ENCODE peak calls at places on chromosomes 4 and X, in nine cellular contexts. Y is IMR-90; A is CD8-positive, alpha-beta memory T cell; P is kidney; S is hepatocyte; E is SK-N-SH; J is breast epithelium; K is tibial nerve; R is upper lobe of right lung. T is an unnamed sample. For H3K36me3, the result is how much of the 10 kb centered on the place peaks cover.

GRCh38 chrX:12372111-12372510 is 233.8 kb downstream of the FRMPD4 start:
- DNase-seq in Y (peak), A (no peak), P (no peak), S (no peak), E (no peak), J (no peak), K (no peak), R (no peak), T (peak)

GRCh38 chrX:39869846-39870601 is 227.7 kb downstream of the BCOR start:
- DNase-seq in Y (peak), A (peak), P (no peak), S (no peak), E (no peak), J (no peak), K (no peak), R (no peak), T (no peak)

GRCh38 chrX:716136-716535 is 85.5 kb downstream of the SHOX start:
- DNase-seq in Y (no peak), A (no peak), P (no peak), S (no peak), E (no peak), J (no peak), K (no peak), R (no peak), T (no peak)

GRCh38 chr4:47209833-47210232 is 178.5 kb downstream of the GABRB1 start:
- DNase-seq in Y (peak), A (no peak), P (no peak), S (no peak), E (no peak), J (no peak), K (no peak), R (no peak), T (no peak)

GRCh38 chrX:154019633-154020499 is at the start of gene IRAK1:
- DNase-seq in Y (peak), A (peak), P (peak), S (peak), E (peak), J (no peak), K (no peak), R (peak), T (no peak)

GRCh38 chrX:51697397-51697796 is 12.9 kb upstream of the CENPVL1 start:
- DNase-seq in Y (no peak), A (no peak), P (peak), S (no peak), E (no peak), J (no peak), K (no peak), R (no peak), T (no peak)

GRCh38 chr4:3869661-3870566 is 103.7 kb downstream of the ADRA2C start:
- DNase-seq in Y (no peak), A (no peak), P (no peak), S (no peak), E (no peak), J (no peak), K (no peak), R (peak), T (peak)

GRCh38 chr4:80216100-80216761 is 18.9 kb downstream of the PRDM8 start:
- DNase-seq in Y (no peak), A (no peak), P (no peak), S (no peak), E (no peak), J (no peak), K (no peak), R (no peak), T (no peak)

GRCh38 chr4:187020681-187021080 is 297.0 kb upstream of the FAT1 start:
- DNase-seq in Y (no peak), A (no peak), P (no peak), S (no peak), E (no peak), J (no peak), K (no peak), R (no peak), T (no peak)

GRCh38 chrX:45775462-45775861 is 574.8 kb upstream of the DIPK2B start:
- DNase-seq in Y (peak), A (no peak), P (no peak), S (no peak), E (no peak), J (no peak), K (no peak), R (no peak), T (peak)

GRCh38 chr4:33063238-33063637 is 2343.1 kb downstream of the PCDH7 start:
- DNase-seq in Y (peak), A (no peak), P (no peak), S (peak), E (no peak), J (no peak), K (no peak), R (no peak), T (no peak)

GRCh38 chr4:7857238-7857701 is 82.4 kb downstream of the AFAP1 start:
- DNase-seq in Y (peak), A (no peak), P (no peak), S (no peak), E (no peak), J (no peak), K (peak), R (no peak), T (no peak)

GRCh38 chr4:180960758-180961401 is 1282.3 kb upstream of the TENM3 start:
- DNase-seq in Y (no peak), A (no peak), P (no peak), S (peak), E (peak), J (no peak), K (no peak), R (no peak), T (no peak)

GRCh38 chrX:5265324-5265723 is 963.3 kb downstream of the NLGN4X start:
- DNase-seq in Y (no peak), A (no peak), P (no peak), S (no peak), E (no peak), J (no peak), K (no peak), R (no peak), T (no peak)

GRCh38 chr4:44446191-44446590 is 2.4 kb downstream of the KCTD8 start:
- DNase-seq in Y (no peak), A (no peak), P (no peak), S (no peak), E (no peak), J (no peak), K (no peak), R (no peak), T (no peak)

GRCh38 chr4:1048781-1049590 is 37.6 kb downstream of the FGFRL1 start:
- DNase-seq in Y (no peak), A (no peak), P (peak), S (no peak), E (peak), J (peak), K (no peak), R (peak), T (peak)

GRCh38 chr4:88802585-88803285 is 105.1 kb upstream of the NAP1L5 start:
- DNase-seq in Y (peak), A (no peak), P (no peak), S (no peak), E (no peak), J (no peak), K (no peak), R (no peak), T (no peak)

GRCh38 chrX:102917801-102918200 is 19.3 kb upstream of the RAB40AL start:
- DNase-seq in Y (no peak), A (no peak), P (no peak), S (no peak), E (no peak), J (no peak), K (no peak), R (no peak), T (no peak)

GRCh38 chrX:24375732-24376131 is 15.3 kb downstream of the SUPT20HL1 start:
- DNase-seq in Y (no peak), A (no peak), P (no peak), S (no peak), E (no peak), J (no peak), K (no peak), R (no peak), T (no peak)

GRCh38 chrX:24378706-24379105 is 18.3 kb downstream of the SUPT20HL1 start:
- DNase-seq in Y (no peak), A (no peak), P (no peak), S (no peak), E (no peak), J (no peak), K (no peak), R (no peak), T (no peak)

GRCh38 chrX:24377195-24377594 is 16.8 kb downstream of the SUPT20HL1 start:
- DNase-seq in Y (no peak), A (no peak), P (no peak), S (no peak), E (no peak), J (no peak), K (no peak), R (no peak), T (no peak)

GRCh38 chrX:24377911-24378468 is 17.6 kb downstream of the SUPT20HL1 start:
- DNase-seq in Y (no peak), A (no peak), P (no peak), S (no peak), E (no peak), J (no peak), K (no peak), R (no peak), T (no peak)

GRCh38 chrX:24376403-24376802 is 16.0 kb downstream of the SUPT20HL1 start:
- DNase-seq in Y (no peak), A (no peak), P (no peak), S (no peak), E (no peak), J (no peak), K (no peak), R (no peak), T (no peak)
- H3K36me3 ChIP-seq in Y (under half), A (under half), P (under half), S (under half), E (under half), J (under half), K (under half), R (under half), T (under half)

DNA sequence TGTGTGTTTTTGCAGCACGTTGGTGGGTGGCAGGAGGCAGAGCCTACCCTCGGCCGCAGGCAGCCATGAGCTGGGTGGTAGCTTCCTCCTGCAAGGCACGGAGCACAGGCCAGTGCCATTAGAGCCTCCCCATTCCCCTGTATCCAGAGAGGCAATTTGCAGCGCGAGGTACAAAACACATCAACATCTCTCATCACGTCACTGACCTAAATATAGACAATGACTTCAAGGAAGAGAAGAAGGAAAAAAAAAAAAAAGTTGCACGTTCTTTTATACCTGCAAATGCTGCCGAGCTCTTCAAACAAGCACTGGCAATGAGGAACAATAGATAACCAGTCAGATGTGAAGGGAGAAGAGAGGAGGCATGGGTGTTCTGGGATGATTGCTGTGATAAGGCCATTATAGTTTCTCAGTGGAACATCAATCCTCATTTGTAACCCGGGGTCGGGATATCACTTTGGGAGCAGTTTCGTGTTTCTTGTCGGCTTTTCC is 159.9 kb downstream of the MGST2 start:
- DNase-seq in Y (no peak), A (no peak), P (no peak), S (no peak), E (peak), J (no peak), K (no peak), R (no peak), T (no peak)
- H3K4me3 ChIP-seq in Y (no peak), A (no peak), P (no peak), S (no peak), E (no peak), J (no peak), K (no peak), R (no peak), T (no peak)

GRCh38 chrX:53086464-53086863 is 4.3 kb downstream of the TSPYL2 start:
- DNase-seq in Y (no peak), A (no peak), P (peak), S (no peak), E (no peak), J (no peak), K (peak), R (peak), T (no peak)

GRCh38 chrX:53091354-53091753 is 2.6 kb upstream of the KANTR start:
- DNase-seq in Y (no peak), A (no peak), P (no peak), S (no peak), E (no peak), J (no peak), K (no peak), R (peak), T (no peak)

GRCh38 chrX:53087378-53087777 is 5.2 kb downstream of the TSPYL2 start:
- DNase-seq in Y (no peak), A (no peak), P (no peak), S (no peak), E (no peak), J (no peak), K (no peak), R (no peak), T (no peak)

GRCh38 chrX:53088136-53088974 is 5.6 kb upstream of the KANTR start:
- DNase-seq in Y (peak), A (peak), P (peak), S (peak), E (peak), J (peak), K (peak), R (peak), T (peak)

GRCh38 chrX:53089224-53089842 is 4.6 kb upstream of the KANTR start:
- DNase-seq in Y (peak), A (no peak), P (no peak), S (peak), E (peak), J (no peak), K (peak), R (no peak), T (no peak)
- H3K27ac ChIP-seq in Y (no peak), A (peak), P (peak), S (peak), E (peak), J (peak), K (peak), R (peak), T (peak)

GRCh38 chr4:151139814-151140213 is 40.4 kb downstream of the RPS3A start:
- DNase-seq in Y (no peak), A (no peak), P (no peak), S (no peak), E (no peak), J (no peak), K (no peak), R (no peak), T (no peak)
- H3K36me3 ChIP-seq in Y (under half), A (under half), P (under half), S (under half), E (under half), J (under half), K (under half), R (half or more), T (half or more)

DNA sequence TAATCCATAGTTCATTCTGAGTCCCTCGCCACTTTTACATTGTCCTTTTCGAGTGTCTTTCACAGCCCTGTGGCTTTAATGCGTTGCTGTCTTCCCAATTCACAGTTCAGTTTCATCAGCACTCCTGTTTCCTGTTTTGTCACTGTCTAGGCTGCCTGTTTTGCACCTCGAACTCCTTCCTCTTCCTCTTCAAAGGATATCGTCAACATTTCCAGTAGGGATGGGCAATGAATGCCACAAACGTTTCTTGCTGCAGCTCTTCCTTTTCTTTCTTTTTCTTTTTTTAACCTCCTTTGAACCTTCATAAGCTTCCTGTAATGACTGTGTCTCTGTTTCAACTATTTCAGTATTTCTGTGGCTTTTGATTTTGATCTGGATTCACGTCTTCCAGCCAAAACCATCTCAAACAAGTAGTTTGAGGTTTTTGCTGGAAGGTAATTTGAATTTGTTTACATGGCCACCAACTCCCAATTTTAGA is 105.4 kb downstream of the ANXA3 start:
- DNase-seq in Y (no peak), A (no peak), P (no peak), S (no peak), E (no peak), J (no peak), K (peak), R (no peak), T (no peak)
- H3K4me3 ChIP-seq in Y (no peak), A (peak), P (no peak), S (no peak), E (no peak), J (no peak), K (no peak), R (no peak), T (no peak)

T was measured in RWPE2.